ENCODE peak calls at places on chromosomes 2 and 18, in four cellular contexts. L is AG04450; O is effector memory CD4-positive, alpha-beta T cell; H is tibial nerve. E is an unnamed sample.

GRCh38 chr2:111142101-111142500 is 21.4 kb downstream of the BCL2L11 start:
- DNase-seq in H (no peak), L (no peak), O (no peak), E (no peak)

GRCh38 chr2:108940156-108940555 is 48.9 kb downstream of the EDAR start:
- DNase-seq in O (no peak), L (no peak), H (no peak), E (no peak)

GRCh38 chr2:108778857-108779256 is 7.7 kb upstream of the CCDC138 start:
- DNase-seq in O (no peak), L (no peak), H (no peak), E (no peak)

GRCh38 chr2:63790491-63790890 is 51.2 kb upstream of the UGP2 start:
- DNase-seq in O (no peak), L (no peak), H (no peak), E (no peak)

GRCh38 chr2:72109291-72109690 is 38.4 kb downstream of the CYP26B1 start:
- DNase-seq in L (no peak), H (no peak), O (no peak), E (no peak)

GRCh38 chr2:8248623-8248957 is 433.3 kb upstream of the ID2 start:
- DNase-seq in O (no peak), L (no peak), H (no peak), E (no peak)

GRCh38 chr18:13267517-13267916 is 49.0 kb downstream of the LDLRAD4 start:
- DNase-seq in L (no peak), H (no peak), O (no peak), E (no peak)

GRCh38 chr2:21326152-21326551 is 202.4 kb downstream of the TDRD15 start:
- DNase-seq in O (no peak), L (no peak), H (no peak), E (no peak)

GRCh38 chr2:47636176-47636575 is 146.8 kb upstream of the MSH6 start:
- DNase-seq in L (no peak), O (no peak), H (no peak), E (no peak)

GRCh38 chr2:240387669-240388358 is 47.6 kb upstream of the GPC1 start:
- DNase-seq in L (peak; percentile 91), H (peak; percentile 35), O (no peak), E (no peak)

GRCh38 chr18:22505136-22505535 is 87.4 kb upstream of the CTAGE1 start:
- DNase-seq in H (no peak), O (no peak), L (no peak), E (no peak)

GRCh38 chr18:59697236-59697932 is at the start of gene CCBE1:
- DNase-seq in H (peak; percentile 28), O (no peak), L (no peak), E (no peak)

GRCh38 chr2:7857904-7858303 is 824.0 kb upstream of the ID2 start:
- DNase-seq in L (no peak), O (no peak), H (no peak), E (no peak)

GRCh38 chr2:181470815-181471214 is 13.6 kb downstream of the ITGA4 start:
- DNase-seq in O (no peak), H (no peak), L (no peak), E (no peak)

GRCh38 chr2:9820020-9820973 is 23.0 kb upstream of the TAF1B start:
- DNase-seq in L (no peak), H (no peak), O (no peak), E (no peak)

GRCh38 chr2:191556463-191556862 is 121.5 kb upstream of the NABP1 start:
- DNase-seq in O (no peak), H (no peak), L (no peak), E (no peak)

GRCh38 chr2:240819404-240820013 is 510 bp downstream of the KIF1A start:
- DNase-seq in L (no peak), O (no peak), H (no peak), E (no peak)

GRCh38 chr2:69152847-69153246 is 139.9 kb downstream of the ANTXR1 start:
- DNase-seq in L (no peak), H (no peak), O (no peak), E (no peak)

GRCh38 chr18:54192900-54193299 is 31.6 kb downstream of the MBD2 start:
- DNase-seq in L (no peak), O (no peak), H (no peak), E (no peak)

GRCh38 chr2:182608181-182608845 is 107.7 kb upstream of the DNAJC10 start:
- DNase-seq in L (no peak), H (no peak), O (no peak), E (no peak)

GRCh38 chr2:221999702-222000101 is 299.1 kb downstream of the PAX3 start:
- DNase-seq in H (no peak), O (no peak), L (peak; percentile 67), E (no peak)

GRCh38 chr2:23287250-23287704 is 97.7 kb upstream of the KLHL29 start:
- DNase-seq in O (no peak), L (peak; percentile 8), H (no peak), E (no peak)

GRCh38 chr2:97662895-97663625 is 784 bp downstream of the ACTR1B start:
- DNase-seq in O (peak; percentile 70), L (peak; percentile 43), H (peak; percentile 43), E (peak; percentile 50)

DNA sequence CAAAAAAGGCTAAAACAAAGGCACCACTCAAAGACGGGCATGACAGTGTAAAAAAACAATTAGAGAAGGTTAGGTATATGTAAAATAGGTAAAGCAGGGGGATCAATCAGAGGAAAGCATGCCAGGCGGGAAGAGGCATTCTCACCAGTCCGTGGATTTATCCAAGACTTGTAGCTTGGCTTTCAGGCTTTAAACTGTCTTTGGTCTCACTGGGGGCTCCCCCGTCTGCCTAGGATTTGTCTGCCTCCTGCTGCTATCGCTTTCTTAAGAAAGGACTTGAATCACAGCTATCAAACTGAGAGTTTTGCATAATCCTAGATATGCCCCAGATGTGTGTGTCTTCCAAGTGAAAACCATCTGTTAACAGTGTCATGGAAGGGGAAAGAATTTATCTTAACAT is 11.1 kb upstream of the GORASP2 start:
- DNase-seq in L (no peak), H (no peak), O (no peak), E (no peak)
- H3K9me3 ChIP-seq in L (peaks cover 31% of the 10 kb centered on the region), H (peaks cover 64% of the 10 kb centered on the region), O (peaks cover 8% of the 10 kb centered on the region), E (peaks cover 7% of the 10 kb centered on the region)

DNA sequence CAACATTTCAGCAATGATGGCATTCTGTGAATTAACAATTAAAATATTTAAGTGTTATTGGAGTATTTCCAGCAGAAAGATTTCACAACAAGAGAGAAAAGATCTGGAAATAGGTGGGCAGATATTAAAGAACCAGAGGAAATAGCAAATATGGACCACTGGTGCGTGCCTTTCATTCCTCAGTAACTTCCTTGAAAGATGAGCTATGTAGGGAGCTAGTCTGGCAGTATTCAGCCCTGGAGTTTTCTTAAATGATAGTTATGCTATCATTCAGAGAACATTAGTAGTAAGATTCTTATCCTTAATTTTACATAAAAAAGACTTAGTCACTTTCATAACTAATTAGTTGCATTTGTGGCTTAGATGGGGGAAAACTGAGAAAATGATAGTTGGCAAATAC is 41.5 kb downstream of the TANC1 start:
- DNase-seq in H (no peak), O (no peak), L (no peak), E (no peak)
- H3K9me3 ChIP-seq in H (no peaks in the 10 kb centered on the region), O (no peaks in the 10 kb centered on the region), L (peaks cover 6% of the 10 kb centered on the region), E (no peaks in the 10 kb centered on the region)

DNA sequence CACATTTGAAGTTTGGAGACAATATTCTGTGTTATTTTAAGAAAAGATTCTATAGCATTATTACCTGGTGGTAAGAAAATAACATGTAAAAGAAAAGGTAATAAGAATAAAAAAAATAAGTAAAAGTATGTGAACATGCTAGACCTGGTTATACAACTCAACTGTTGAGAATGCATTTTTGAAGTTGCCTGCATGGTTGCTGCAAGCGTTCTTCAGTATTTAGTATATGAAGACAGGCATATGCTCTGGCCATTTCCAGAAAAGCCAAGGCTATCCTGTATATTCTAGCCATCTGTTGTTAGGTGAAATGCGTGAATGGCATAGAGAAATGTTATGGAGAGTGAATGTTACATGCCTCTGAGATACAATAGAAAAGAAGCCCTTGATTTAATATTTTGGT is 6.8 kb upstream of the MMADHC start:
- DNase-seq in L (no peak), O (no peak), H (no peak), E (no peak)
- H3K9me3 ChIP-seq in L (no peaks in the 10 kb centered on the region), O (no peaks in the 10 kb centered on the region), H (no peaks in the 10 kb centered on the region), E (no peaks in the 10 kb centered on the region)

GRCh38 chr18:70553245-70553960 is 264.6 kb downstream of the SOCS6 start:
- DNase-seq in H (no peak), O (peak; percentile 1), L (no peak), E (peak; percentile 58)

GRCh38 chr18:70555046-70555445 is 266.2 kb downstream of the SOCS6 start:
- DNase-seq in L (no peak), O (no peak), H (no peak), E (no peak)

GRCh38 chr18:70553961-70554325 is 265.1 kb downstream of the SOCS6 start:
- DNase-seq in H (no peak), O (no peak), L (no peak), E (no peak)

GRCh38 chr18:70559446-70559845 is 270.6 kb downstream of the SOCS6 start:
- DNase-seq in O (no peak), H (no peak), L (no peak), E (no peak)

GRCh38 chr18:70558371-70558770 is 269.5 kb downstream of the SOCS6 start:
- DNase-seq in L (no peak), H (no peak), O (no peak), E (no peak)
- H3K9me3 ChIP-seq in L (no peaks in the 10 kb centered on the region), H (no peaks in the 10 kb centered on the region), O (no peaks in the 10 kb centered on the region), E (no peaks in the 10 kb centered on the region)

GRCh38 chr2:89823556-89823955 is 1132.1 kb downstream of the RPIA start:
- DNase-seq in L (no peak), O (no peak), H (no peak), E (no peak)
- H3K9me3 ChIP-seq in L (peaks cover 59% of the 10 kb centered on the region), O (peaks cover 8% of the 10 kb centered on the region), H (peaks cover 61% of the 10 kb centered on the region), E (peaks cover 9% of the 10 kb centered on the region)

DNA sequence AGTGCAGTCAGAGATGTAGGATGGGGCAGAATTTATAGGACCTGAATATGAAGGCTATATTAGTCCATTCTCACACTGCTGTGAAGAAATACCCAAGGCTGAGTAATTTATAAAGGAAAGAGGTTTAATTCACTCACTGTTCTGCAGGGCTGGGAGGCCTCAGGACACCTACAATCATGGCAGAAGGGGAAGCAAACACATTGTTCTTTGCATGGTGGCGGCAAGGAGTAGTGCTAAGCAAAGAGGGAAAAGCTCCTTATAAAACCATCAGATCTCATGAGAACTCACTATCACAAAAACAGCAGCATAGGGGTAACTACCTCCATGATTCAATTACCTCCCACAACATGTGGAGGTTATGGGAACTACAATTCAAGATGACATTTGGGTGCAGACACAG is 76.8 kb upstream of the MSTN start:
- DNase-seq in L (no peak), O (no peak), H (no peak), E (no peak)
- H3K9me3 ChIP-seq in L (peaks cover 6% of the 10 kb centered on the region), O (no peaks in the 10 kb centered on the region), H (peaks cover 9% of the 10 kb centered on the region), E (no peaks in the 10 kb centered on the region)

GRCh38 chr18:70176537-70176936 is 28.9 kb downstream of the RTTN start:
- DNase-seq in O (no peak), L (no peak), H (no peak), E (no peak)
- H3K9me3 ChIP-seq in O (no peaks in the 10 kb centered on the region), L (no peaks in the 10 kb centered on the region), H (no peaks in the 10 kb centered on the region), E (no peaks in the 10 kb centered on the region)

DNA sequence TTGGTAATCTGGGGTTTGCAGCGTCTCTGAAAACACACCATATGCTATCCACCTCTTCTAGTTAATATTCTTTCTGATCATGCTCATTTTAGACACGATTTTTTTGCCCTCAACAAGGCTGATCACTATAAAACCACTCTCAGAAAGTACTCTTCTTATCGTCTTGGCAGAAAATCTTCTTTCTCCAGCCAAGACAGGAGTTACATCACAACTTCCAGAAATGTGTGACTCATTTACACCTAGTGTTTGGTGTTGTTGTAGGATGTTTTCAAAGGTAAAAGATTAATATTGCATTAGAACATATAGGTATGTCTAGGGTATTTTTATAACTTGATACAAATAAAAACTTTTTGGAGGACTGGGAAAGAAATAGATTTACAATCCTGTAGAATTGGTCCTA is 138.5 kb upstream of the NETO1 start:
- DNase-seq in O (no peak), L (no peak), H (no peak), E (no peak)
- H3K9me3 ChIP-seq in O (no peaks in the 10 kb centered on the region), L (no peaks in the 10 kb centered on the region), H (no peaks in the 10 kb centered on the region), E (no peaks in the 10 kb centered on the region)

GRCh38 chr2:6841537-6842287 is 24.0 kb downstream of the CMPK2 start:
- DNase-seq in L (no peak), O (no peak), H (no peak), E (no peak)
- H3K9me3 ChIP-seq in L (peaks cover 17% of the 10 kb centered on the region), O (peaks cover 40% of the 10 kb centered on the region), H (peaks cover 75% of the 10 kb centered on the region), E (peaks cover 30% of the 10 kb centered on the region)

E was measured in naive thymus-derived CD4-positive, alpha-beta T cell.